ENCODE peak calls at places on chromosome 7, in four cellular contexts. C is K562, S is GM12878, P is HepG2. V is an unnamed sample.

GRCh38 chr7:63080406-63080805 is 918.2 kb upstream of the ZNF722 start:
- DNase-seq in C (no peak), P (no peak), S (no peak), V (no peak)

GRCh38 chr7:76296743-76297740 is 5.4 kb upstream of the HSPB1 start:
- DNase-seq in S (no peak), C (no peak), P (peak; percentile 28), V (no peak)

GRCh38 chr7:108492742-108493141 is 33.2 kb downstream of the PNPLA8 start:
- DNase-seq in S (no peak), P (no peak), C (no peak), V (peak; percentile 24)

GRCh38 chr7:10707519-10707918 is 266.2 kb upstream of the PHF14 start:
- DNase-seq in C (no peak), S (no peak), P (no peak), V (no peak)

GRCh38 chr7:38502289-38502688 is 128.9 kb downstream of the AMPH start:
- DNase-seq in P (no peak), S (no peak), C (no peak), V (no peak)

GRCh38 chr7:24216576-24217116 is 67.3 kb upstream of the NPY start:
- DNase-seq in C (no peak), S (no peak), P (no peak), V (no peak)

GRCh38 chr7:22909958-22910357 is 87.3 kb upstream of the TOMM7 start:
- DNase-seq in S (no peak), P (no peak), C (no peak), V (no peak)

GRCh38 chr7:111784971-111785575 is 222.8 kb upstream of the IMMP2L start:
- DNase-seq in C (no peak), P (no peak), S (no peak), V (no peak)

GRCh38 chr7:15801565-15801964 is 115.1 kb upstream of the MEOX2 start:
- DNase-seq in S (no peak), C (no peak), P (no peak), V (no peak)

GRCh38 chr7:67423058-67423457 is 426.4 kb downstream of the TYW1 start:
- DNase-seq in P (no peak), S (no peak), C (no peak), V (no peak)

GRCh38 chr7:50994753-50995319 is 212.1 kb upstream of the GRB10 start:
- DNase-seq in P (no peak), C (no peak), S (no peak), V (no peak)

GRCh38 chr7:155233703-155234492 is 63.8 kb upstream of the INSIG1 start:
- DNase-seq in S (no peak), C (no peak), P (no peak), V (peak; percentile 20)

GRCh38 chr7:132919776-132920175 is 162.1 kb downstream of the CHCHD3 start:
- DNase-seq in S (no peak), P (no peak), C (no peak), V (no peak)

GRCh38 chr7:123865517-123866117 is 20.6 kb downstream of the HYAL4 start:
- DNase-seq in S (peak; percentile 21), C (peak; percentile 71), P (peak; percentile 62), V (peak; percentile 11)

GRCh38 chr7:151454306-151454705 is 14.4 kb upstream of the CRYGN start:
- DNase-seq in S (no peak), P (no peak), C (no peak), V (no peak)

GRCh38 chr7:128247640-128248194 is 6.6 kb downstream of the LEP start:
- DNase-seq in S (no peak), P (no peak), C (no peak), V (peak; percentile 44)

GRCh38 chr7:95066736-95067530 is 159.5 kb downstream of the PPP1R9A start:
- DNase-seq in C (no peak), S (no peak), P (peak; percentile 75), V (peak; percentile 36)

GRCh38 chr7:142626420-142627035 is 122.7 kb upstream of the PRSS1 start:
- DNase-seq in P (peak; percentile 25), S (no peak), C (peak; percentile 65), V (peak; percentile 16)

GRCh38 chr7:129670636-129671035 is 59.1 kb downstream of the NRF1 start:
- DNase-seq in S (no peak), P (no peak), C (peak; percentile 60), V (no peak)

GRCh38 chr7:132571970-132572369 is 4.3 kb downstream of the PLXNA4 start:
- DNase-seq in C (no peak), S (no peak), P (no peak), V (no peak)

GRCh38 chr7:37251222-37251621 is 197.4 kb downstream of the ELMO1 start:
- DNase-seq in S (no peak), C (no peak), P (no peak), V (no peak)

GRCh38 chr7:56078196-56078595 is 14.1 kb downstream of the SUMF2 start:
- DNase-seq in P (no peak), S (no peak), C (peak; percentile 10), V (no peak)

GRCh38 chr7:124388751-124389150 is 355.9 kb upstream of the TMEM229A start:
- DNase-seq in S (no peak), P (no peak), C (no peak), V (no peak)

DNA sequence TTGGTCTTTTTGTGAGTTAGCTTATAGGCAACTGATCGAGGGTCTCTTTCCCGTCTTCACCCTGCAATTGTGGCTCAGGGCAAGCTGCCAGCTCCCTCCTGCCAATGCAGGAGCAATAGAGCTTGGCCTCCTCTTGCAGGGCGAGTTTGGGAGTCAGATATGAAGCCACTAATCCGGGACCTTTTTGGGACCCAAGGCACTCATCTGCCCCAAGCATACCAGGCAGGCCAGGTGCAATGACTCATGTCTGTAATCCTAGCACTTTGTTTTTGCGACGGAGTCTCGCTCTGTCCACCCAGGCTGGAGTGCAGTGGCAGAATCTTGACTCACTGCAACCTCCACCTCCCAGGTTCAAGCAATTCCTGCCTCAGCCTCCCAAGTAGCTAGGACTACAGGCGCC is 21.1 kb downstream of the LIMK1 start:
- DNase-seq in P (no peak), S (no peak), C (no peak), V (no peak)
- TF ChIP-seq RAD21 in P (no peak), S (no peak), C (no peak), V (no peak)

DNA sequence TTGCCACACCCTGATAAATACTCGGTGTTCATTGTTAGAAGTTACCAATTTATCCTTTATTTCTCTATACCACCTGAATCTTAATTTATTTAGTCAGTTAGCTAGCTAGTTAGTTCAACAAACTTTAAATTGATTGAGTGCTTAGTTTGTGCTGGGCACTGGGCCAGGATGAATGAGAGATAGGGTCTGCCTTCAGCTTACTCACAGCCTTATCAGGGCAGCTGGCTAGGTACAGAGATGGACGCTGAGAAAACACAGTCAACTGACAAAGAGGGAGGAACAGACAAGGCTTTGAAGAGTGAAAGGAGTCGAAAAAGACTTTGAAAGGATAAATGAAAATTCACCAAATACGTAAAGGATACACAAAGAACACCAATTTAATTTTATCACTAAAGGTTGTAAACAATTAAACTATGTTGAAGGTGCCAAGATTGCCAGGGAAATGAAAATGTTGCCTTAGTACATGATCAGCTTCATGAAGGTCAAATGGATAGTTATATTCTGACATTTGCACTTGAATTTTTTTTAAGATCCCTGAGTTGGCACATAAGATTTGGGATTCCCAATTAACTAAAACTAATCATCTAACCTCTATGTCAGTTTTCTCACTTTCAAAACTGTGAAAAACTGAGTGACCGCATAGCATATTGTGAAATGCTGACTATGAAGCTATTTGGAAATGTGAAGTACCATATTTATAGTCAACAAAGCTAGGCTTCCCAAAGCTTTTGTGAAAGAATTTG is 2.1 kb downstream of the CAV2 start:
- DNase-seq in P (no peak), S (no peak), C (peak; percentile 84), V (peak; percentile 50)
- H3K4me2 ChIP-seq in P (no peak overlapping the region), S (no peak overlapping the region), C (peak overlapping the region; percentile 96), V (peak overlapping the region; percentile 74)

DNA sequence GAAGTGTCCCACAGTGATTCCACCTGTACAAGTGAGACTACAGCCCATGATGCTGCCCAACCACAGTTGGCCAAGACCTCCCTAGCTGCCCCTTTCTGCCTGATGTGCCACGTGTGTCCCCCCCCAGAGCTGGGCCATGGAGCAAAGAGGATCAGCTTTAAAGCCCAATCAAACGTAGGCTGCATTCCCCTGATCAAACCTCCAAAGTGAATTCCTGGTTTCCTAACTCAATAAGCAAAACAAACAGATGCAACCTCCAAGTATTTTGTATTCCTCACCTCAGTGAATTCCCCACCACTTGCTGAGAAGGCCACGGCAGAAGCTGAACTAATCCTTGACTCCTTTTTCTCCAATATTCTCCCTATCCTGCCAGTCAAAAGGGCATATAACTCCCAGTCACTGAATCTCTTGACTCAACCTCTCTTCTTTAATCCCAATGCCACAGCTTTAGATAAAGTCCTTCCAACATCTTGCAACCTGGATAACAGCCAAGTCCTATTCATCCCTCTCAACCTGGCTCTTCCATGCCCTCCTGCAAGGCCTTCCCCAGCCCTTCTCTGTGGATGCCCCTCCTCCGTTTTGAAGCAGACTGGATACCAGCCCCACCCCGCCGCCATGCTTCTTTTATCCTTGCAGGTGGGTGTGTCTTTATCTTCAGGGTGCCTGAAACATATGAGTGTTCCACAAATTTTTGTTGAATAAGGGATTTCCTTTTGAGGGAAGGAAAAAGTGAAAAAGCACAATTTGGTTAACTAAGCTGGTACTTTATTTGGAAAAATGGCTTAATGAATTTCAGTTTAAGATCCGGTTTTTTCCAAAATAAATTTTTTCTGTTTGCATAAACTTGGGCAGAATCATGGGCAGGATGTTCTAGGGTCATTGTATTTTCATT is 285.2 kb upstream of the MKLN1 start:
- DNase-seq in P (no peak), S (no peak), C (no peak), V (no peak)
- TF ChIP-seq MYC in P (no peak), S (no peak), C (no peak), V (no peak)

DNA sequence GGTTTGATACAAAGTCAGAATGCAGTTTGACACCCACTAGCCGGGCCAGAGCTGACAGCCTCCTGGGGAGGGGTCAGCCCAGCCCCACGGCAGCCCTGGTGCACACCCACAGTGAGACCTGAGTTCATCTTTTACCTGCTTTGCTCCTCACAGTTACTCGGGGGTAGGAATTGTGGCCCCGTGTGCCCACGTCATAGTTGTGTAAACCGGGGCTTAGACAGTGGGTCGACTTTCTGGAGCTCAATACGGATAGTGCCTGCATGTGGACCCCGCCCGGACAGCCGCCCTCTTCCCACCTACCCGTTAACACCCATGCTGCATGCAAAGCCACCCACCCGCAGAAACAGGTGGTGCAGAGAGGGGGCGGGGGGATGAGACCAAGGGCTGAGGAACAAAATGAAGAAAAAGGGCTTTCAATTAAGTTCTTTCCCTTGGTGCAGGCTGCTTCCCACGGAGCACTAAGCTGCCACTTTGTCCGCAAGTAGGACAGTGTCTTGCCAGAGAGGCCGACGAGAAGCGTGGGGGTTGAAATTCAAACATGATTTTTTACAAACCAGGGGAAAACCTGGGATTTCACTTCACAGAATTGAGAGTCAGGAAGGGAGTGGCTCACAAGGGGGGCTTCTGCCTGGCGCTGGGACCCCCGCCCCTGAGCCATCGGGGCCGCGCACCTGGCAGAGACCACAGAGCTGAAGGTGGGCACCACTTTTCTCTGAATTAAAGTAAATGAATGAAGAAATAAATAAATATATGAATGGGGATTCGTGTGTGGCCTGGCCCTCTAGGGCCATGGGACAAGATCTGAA is 24.6 kb upstream of the FOXL3 start:
- DNase-seq in C (no peak), S (no peak), P (no peak), V (no peak)
- TF ChIP-seq RAD21 in C (no peak), S (no peak), P (no peak), V (no peak)

DNA sequence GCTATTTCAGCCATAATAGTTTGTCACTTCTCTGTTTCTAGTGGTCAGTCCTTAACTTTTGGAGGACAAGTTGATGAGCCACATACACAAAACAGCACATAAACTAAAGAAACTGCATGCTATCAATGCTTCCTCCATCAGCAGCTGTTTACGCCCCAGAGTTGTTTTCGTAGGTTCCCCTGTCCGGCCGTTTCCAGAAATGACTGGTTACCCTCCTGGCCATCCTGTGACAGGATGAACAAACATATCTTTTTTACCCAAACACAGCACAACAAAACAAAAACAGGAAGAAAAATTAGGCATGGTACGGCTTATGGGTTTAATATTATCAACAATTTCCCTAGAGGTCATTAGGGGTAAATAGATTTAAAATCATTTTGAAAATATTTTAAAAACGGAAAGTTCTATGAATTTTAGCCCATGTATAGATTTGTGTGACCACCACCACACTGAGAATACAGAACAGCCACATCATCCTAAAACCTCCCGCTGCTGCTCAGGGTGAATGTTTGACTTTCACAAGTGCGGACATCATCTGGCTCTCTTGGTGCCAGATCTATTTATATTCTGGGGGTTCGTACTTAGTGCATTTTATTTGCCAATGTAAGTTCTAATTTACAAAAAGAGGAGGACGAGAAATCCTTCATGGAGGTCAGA is 74.9 kb downstream of the HIPK2 start:
- DNase-seq in P (no peak), C (no peak), S (no peak), V (no peak)
- H3K4me2 ChIP-seq in P (no peak overlapping the region), C (no peak overlapping the region), S (peak overlapping the region; percentile 88), V (no peak overlapping the region)

V was measured in A549.